ENCODE peak calls at places on chromosomes 13 and 19, in nine cellular contexts. I is T-cell, A is ecto neural progenitor cell, U is EL, C is HCT116, T is EH, B is HEK293T, G is foreskin fibroblast, E is nucleus accumbens. P is an unnamed sample.

GRCh38 chr19:1917926-1918325 is 12.7 kb downstream of the ADAT3 start:
- DNase-seq in I (no peak), A (no peak), U (no peak), C (no peak), T (no peak), B (no peak), G (no peak), E (no peak), P (no peak)

GRCh38 chr13:94154362-94154761 is 325.1 kb downstream of the DCT start:
- DNase-seq in I (no peak), A (no peak), U (peak; percentile 51), C (no peak), T (peak; percentile 40), B (no peak), G (peak; percentile 67), E (no peak), P (no peak)

GRCh38 chr13:24222756-24223155 is 62.2 kb downstream of the SPATA13 start:
- DNase-seq in I (no peak), A (no peak), U (no peak), C (no peak), T (no peak), B (no peak), G (no peak), E (no peak), P (no peak)

GRCh38 chr19:14979136-14979497 is 547 bp downstream of the SLC1A6 start:
- DNase-seq in I (no peak), A (peak; percentile 73), U (no peak), C (no peak), T (no peak), B (no peak), G (no peak), E (peak; percentile 10), P (no peak)

GRCh38 chr19:14570864-14571527 is 870 bp downstream of the NDUFB7 start:
- DNase-seq in I (no peak), A (no peak), U (no peak), C (no peak), T (no peak), B (no peak), G (no peak), E (no peak), P (no peak)

GRCh38 chr19:15885167-15885566 is 12.7 kb downstream of the CYP4F2 start:
- DNase-seq in I (no peak), A (no peak), U (no peak), C (no peak), T (no peak), B (no peak), G (no peak), E (no peak), P (no peak)

GRCh38 chr19:17775245-17775927 is 19.6 kb upstream of the B3GNT3 start:
- DNase-seq in I (peak; percentile 33), A (peak; percentile 84), U (peak; percentile 56), C (no peak), T (peak; percentile 54), B (peak; percentile 45), G (peak; percentile 67), E (no peak), P (peak; percentile 30)

GRCh38 chr13:102400619-102401125 is 1.2 kb downstream of the FGF14 start:
- DNase-seq in I (no peak), A (peak; percentile 64), U (no peak), C (no peak), T (no peak), B (no peak), G (peak; percentile 81), E (peak; percentile 40), P (peak; percentile 24)

GRCh38 chr13:82447452-82448030 is 1434.7 kb downstream of the SLITRK1 start:
- DNase-seq in I (no peak), A (no peak), U (no peak), C (no peak), T (no peak), B (no peak), G (no peak), E (no peak), P (no peak)

GRCh38 chr13:71290963-71291937 is 575.8 kb downstream of the DACH1 start:
- DNase-seq in I (no peak), A (no peak), U (peak; percentile 0), C (no peak), T (peak; percentile 16), B (no peak), G (peak; percentile 11), E (no peak), P (no peak)